ENCODE peak calls at places on chromosomes 6 and 20, in eight cellular contexts. K, G, Z, U, N, L, O and S are unnamed samples.

GRCh38 chr20:667351-668034 is 8.1 kb downstream of the SCRT2 start:
- DNase-seq in U (peak), G (peak), N (peak), K (peak), O (peak), L (peak), Z (peak), S (no peak)

GRCh38 chr20:36591854-36592641 is 13.5 kb upstream of the RAB5IF start:
- DNase-seq in G (peak), N (peak), O (no peak), K (peak), Z (no peak), U (no peak), L (no peak), S (no peak)

GRCh38 chr6:43436577-43437282 is 9.4 kb downstream of the ABCC10 start:
- DNase-seq in Z (no peak), O (no peak), K (peak), N (peak), L (no peak), G (no peak), U (no peak), S (no peak)

GRCh38 chr6:37518116-37518515 is 18.4 kb upstream of the CCDC167 start:
- DNase-seq in N (no peak), U (no peak), O (no peak), L (no peak), G (no peak), K (no peak), Z (no peak), S (no peak)

GRCh38 chr6:135088232-135088760 is 33.7 kb upstream of the HBS1L start:
- DNase-seq in Z (no peak), N (no peak), O (no peak), G (no peak), U (no peak), K (no peak), L (no peak), S (no peak)

GRCh38 chr20:1330075-1330830 is 1.3 kb upstream of the SDCBP2 start:
- DNase-seq in O (no peak), K (peak), N (peak), L (no peak), U (no peak), G (peak), Z (no peak), S (no peak)

GRCh38 chr20:51360451-51361230 is 181.9 kb downstream of the NFATC2 start:
- DNase-seq in L (no peak), N (peak), K (peak), U (no peak), O (peak), G (no peak), Z (no peak), S (no peak)

GRCh38 chr20:23132930-23133559 is 46.9 kb upstream of the CD93 start:
- DNase-seq in Z (no peak), U (no peak), K (no peak), L (no peak), N (peak), O (no peak), G (peak), S (no peak)

GRCh38 chr6:52893803-52894202 is 15.7 kb downstream of the GSTA3 start:
- DNase-seq in N (no peak), G (no peak), U (no peak), L (no peak), Z (no peak), K (no peak), O (no peak), S (no peak)

GRCh38 chr6:168994966-168995365 is 258.7 kb downstream of the THBS2 start:
- DNase-seq in N (no peak), L (no peak), O (no peak), Z (no peak), K (no peak), U (no peak), G (no peak), S (no peak)

GRCh38 chr6:20202070-20202658 is 10.1 kb downstream of the MBOAT1 start:
- DNase-seq in Z (no peak), U (peak), L (no peak), N (peak), K (peak), O (no peak), G (no peak), S (peak)

GRCh38 chr6:141395443-141396008 is 737.2 kb upstream of the GJE1 start:
- DNase-seq in N (no peak), Z (no peak), K (no peak), G (no peak), U (no peak), L (no peak), O (no peak), S (no peak)

GRCh38 chr6:46734867-46735719 is at the start of gene PLA2G7:
- DNase-seq in U (no peak), Z (peak), K (peak), L (no peak), N (peak), G (no peak), O (peak), S (no peak)

GRCh38 chr20:63540417-63541186 is 3.4 kb upstream of the PTK6 start:
- DNase-seq in N (no peak), G (no peak), U (no peak), L (no peak), K (peak), O (no peak), Z (no peak), S (no peak)

GRCh38 chr6:70413829-70414494 is 654 bp downstream of the FAM135A start:
- DNase-seq in K (peak), G (no peak), Z (no peak), O (no peak), N (peak), U (peak), L (no peak), S (no peak)
- TF ChIP-seq CTCF in K (no peak), G (no peak), Z (no peak), O (no peak), N (no peak), U (no peak), L (no peak), S (no peak)

DNA sequence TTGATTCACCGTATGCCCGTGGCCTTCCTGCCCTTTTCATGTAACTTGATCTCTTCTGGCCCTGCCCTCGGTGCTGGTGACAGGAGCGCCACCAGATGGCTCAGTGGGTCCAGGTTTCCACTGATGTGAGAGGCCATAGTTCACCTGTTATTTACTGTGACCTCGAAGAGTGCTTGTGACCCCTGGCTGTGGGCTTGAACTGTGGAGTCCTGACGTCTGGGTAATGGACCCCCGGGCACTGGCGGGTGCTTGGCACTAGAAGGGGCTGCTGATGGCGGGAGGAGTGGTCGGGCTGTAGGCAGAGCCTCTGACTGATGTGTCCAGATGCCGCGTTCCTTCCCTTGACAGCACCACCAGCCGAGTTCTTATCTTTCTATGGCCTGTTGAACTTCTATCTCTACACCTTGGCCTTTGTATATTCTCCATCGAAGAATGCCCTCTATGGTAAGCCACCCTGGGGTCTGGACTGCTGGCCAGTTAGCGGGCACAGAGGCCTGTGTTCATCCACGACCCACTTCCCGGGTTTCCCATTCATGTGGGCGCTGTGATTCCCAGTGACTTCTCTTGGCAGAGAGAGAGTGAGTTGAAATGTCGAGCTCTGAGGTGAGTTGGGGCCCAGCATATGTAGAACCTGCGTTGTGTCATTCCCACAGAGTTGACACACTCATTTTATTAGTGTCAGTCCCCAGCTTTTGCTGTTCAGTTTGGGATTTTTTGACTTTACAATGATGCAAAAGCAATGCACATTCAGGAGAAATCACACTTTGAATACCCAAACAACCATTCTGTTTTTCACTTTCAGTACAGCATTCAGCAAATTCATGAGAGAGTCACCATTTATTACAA is 14.9 kb downstream of the DYNLT1 start:
- DNase-seq in G (no peak), K (peak), Z (peak), U (no peak), L (no peak), N (no peak), O (peak), S (no peak)
- TF ChIP-seq CTCF in G (no peak), K (peak), Z (no peak), U (peak), L (peak), N (no peak), O (peak), S (peak)

DNA sequence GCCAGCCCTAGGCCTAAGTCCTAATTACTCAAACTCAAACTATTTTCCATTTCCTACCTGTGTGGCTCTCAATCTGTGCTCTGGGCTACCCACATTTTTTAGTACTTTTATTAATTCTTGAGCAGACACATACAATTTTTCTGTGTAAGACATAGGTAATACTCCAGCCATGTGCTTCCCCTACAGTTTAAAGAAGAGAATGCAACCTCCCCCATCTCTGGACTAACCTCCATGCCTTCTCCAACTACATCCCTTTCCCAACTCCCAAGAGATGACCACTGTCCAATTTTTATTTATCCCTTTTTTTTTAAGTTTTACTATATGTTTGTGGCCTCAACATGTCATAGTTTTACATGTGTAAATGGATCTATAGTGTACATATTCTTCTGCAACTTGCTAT is 5.8 kb downstream of the HMGN4 start:
- DNase-seq in Z (no peak), G (no peak), O (no peak), L (no peak), U (no peak), N (peak), K (peak), S (no peak)
- TF ChIP-seq CTCF in Z (peak), G (no peak), O (peak), L (peak), U (peak), N (peak), K (peak), S (peak)

DNA sequence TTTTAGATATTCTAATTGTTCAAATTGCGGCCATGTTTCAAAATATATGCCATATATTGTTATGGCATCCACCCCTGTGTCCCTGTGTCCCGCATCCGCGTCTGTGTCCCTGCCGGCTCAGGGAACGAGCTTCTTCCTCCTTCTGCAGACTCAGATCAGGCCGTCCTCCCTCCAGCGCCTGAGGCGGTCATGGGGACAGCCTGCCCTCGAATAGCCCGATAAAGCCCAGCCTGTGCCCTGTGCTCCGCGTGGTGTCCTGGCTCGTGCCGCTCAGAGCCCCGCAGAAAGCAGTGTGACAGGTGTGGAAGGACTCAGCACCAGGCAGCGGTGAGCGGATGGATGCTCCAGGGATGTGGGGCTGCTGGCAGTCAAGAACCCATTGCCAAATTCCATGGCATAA is 663.4 kb upstream of the DEFB115 start:
- DNase-seq in G (no peak), K (no peak), O (no peak), U (no peak), Z (no peak), L (no peak), N (no peak), S (no peak)
- TF ChIP-seq CTCF in G (no peak), K (no peak), O (no peak), U (no peak), Z (no peak), L (no peak), N (no peak), S (no peak)

DNA sequence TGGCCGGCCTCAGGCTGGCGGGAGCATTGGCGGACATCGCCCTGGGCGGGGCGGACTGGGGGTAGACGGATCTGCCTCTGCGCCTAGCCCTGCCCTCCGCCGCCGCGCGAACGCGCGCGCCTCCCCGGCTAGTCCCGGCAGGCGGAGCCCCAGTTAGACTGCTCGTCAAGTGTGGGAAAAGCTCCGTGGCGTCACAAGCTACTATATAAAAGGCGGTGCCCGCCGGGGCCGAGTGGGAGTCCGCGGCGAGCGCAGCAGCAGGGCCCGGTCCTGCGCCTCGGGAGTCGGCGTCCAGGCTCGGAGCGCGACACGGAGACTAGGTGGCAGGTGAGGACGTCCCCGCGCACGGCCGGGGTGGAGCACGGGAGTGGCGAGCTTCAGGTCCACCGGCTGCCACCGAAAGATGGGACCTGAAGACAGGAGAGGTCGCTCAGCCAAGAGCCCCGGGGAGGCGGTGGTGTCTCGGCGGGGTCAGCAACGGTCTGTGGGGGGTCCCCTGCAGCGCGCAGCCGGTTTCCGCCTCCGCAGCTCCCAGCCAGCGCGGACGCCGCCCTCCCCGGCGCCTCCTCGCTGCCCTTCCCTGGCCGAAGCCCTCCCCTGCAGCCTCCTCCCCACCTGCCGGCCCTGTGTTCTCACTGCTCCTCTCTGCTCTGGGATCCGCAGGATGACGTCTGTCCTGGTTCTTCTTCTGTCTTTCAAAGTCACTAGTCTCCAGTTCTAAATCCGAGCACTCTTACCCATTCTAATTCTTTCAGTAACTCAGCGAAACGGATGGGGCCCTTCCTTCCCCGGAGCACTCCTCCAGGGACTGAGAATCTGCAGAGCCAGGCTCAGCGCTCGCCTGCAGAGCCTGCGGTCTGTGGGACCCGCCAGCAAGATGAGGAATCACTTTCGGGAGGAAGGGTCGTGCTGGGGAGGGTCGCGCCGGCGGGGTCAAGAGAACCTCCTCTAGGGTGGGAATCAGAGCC is 4.3 kb upstream of the RIPK1 start:
- DNase-seq in U (peak), L (peak), N (peak), G (peak), O (peak), Z (peak), K (peak), S (peak)
- TF ChIP-seq CTCF in U (no peak), L (no peak), N (no peak), G (peak), O (peak), Z (no peak), K (no peak), S (no peak)

DNA sequence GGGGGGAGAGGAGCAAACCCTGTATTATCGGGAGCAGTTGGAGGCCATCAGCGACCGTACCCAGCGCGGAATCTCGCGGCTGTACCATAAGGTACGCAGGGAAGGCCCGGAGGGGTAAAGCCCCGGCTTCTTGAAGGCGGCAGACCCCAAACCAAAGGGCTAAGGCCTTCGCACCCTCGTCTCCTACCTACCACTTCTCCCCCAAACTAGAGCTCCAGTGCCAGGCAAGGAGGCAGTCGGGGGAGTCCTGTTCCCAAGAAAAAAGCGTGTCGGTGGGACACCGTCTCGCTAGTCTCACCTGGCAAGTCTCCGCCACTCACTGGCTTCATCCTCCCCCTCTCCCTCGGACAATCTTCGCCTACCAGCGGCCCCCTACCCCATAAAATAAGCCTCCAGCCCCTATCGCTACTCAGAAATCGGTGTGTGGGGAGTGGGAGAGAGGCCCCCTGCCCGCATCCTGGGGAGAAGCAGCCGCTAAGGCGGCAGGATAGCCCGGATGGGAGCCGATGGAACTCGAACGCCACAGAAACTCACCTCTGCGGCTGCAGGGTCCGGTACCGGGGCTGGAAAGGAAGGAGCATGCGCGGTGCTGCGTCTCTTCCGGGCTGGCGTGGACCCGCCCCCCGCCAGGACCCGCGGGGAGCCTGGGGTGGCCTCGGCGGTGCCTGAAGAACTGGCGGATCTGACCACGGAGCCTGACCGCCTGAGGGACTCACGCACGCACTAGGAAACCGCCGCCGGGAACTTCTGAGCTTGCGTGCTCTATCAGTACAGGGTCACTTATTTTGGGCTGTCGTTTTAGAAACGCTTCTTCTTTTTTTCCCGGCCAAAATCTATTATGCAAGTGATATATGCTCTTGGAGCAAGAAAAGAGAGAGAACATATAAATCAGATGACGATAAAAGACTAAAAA is at the start of gene RPS10:
- DNase-seq in U (peak), N (peak), O (peak), K (peak), G (peak), L (peak), Z (peak), S (peak)
- TF ChIP-seq CTCF in U (no peak), N (no peak), O (no peak), K (no peak), G (no peak), L (no peak), Z (no peak), S (no peak)

GRCh38 chr20:10225439-10226080 is 6.9 kb downstream of the SNAP25 start:
- DNase-seq in Z (no peak), L (no peak), K (peak), U (no peak), N (peak), G (no peak), O (no peak), S (peak)
- TF ChIP-seq CTCF in Z (no peak), L (no peak), K (peak), U (peak), N (peak), G (no peak), O (no peak), S (peak)

GRCh38 chr6:117840541-117840983 is 66.5 kb upstream of the SLC35F1 start:
- DNase-seq in G (no peak), K (peak), U (peak), O (no peak), N (peak), L (no peak), Z (no peak), S (no peak)
- TF ChIP-seq CTCF in G (no peak), K (peak), U (peak), O (no peak), N (peak), L (no peak), Z (peak), S (no peak)

DNA sequence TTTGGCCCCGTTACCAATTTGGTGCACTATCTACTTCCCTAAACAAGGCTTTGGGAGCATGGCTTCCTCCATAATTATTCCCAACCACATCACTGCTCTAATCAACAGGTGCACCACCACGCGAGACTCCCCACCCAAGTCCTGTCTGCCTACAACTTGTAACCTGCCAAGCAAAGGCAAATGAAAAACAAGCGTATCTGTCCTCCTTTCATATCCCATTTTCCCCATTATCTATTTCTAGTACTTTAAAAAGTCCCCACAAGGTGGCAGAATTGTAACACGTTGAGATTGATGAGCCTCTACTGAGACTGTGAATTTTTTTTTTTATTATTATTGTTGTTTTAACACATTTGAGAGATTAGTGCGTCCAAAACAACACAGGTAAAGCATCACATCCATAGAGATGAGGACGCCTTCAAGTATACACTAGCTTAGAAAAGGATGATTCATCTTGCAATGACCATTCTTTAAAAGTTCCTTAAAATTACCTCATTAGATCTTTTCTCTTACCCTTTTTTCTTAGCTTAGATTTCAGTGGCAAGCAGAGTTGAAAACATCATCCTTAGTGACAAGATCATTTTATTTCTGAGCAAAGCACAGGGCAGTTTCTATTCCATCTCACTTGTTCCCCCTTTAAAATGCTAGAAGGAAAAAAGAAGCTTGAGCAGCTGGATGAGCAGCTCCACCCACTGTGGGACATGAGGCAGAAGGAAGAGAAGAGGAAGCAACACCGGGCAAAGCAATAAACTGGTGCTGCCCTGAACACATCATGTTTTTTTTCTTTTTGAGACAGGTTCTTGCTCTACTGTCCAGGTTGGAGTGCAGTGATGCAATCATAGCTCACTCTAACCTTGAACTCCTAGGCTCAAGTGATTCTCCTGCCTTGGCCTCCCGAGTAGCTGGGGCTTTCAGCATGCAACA is 210.8 kb downstream of the ARHGAP18 start:
- DNase-seq in N (peak), O (no peak), U (peak), G (no peak), K (peak), Z (no peak), L (no peak), S (no peak)
- TF ChIP-seq CTCF in N (peak), O (peak), U (peak), G (peak), K (peak), Z (peak), L (peak), S (peak)